ENCODE peak calls at places on chromosomes 1 and 21, in seven cellular contexts. I is foreskin fibroblast, R is bronchial epithelial cell, M is HFF-Myc, X is WTC11, Q is prostate gland, Z is AG04449. P is an unnamed sample.
A peak's percentile ranks its signal among the peaks of the same experiment; 100 is the strongest.

GRCh38 chr21:34775793-34776192 is 107.0 kb downstream of the CLIC6 start:
- DNase-seq in X (no peak), Q (no peak), I (no peak), R (no peak), M (no peak), Z (no peak), P (no peak)

GRCh38 chr1:20472860-20473711 is 12.9 kb downstream of the CAMK2N1 start:
- DNase-seq in I (peak; percentile 47), M (no peak), X (peak; percentile 87), R (peak; percentile 39), Q (no peak), Z (no peak), P (peak; percentile 52)

GRCh38 chr1:246497331-246497915 is 9.7 kb downstream of the SMYD3 start:
- DNase-seq in Z (no peak), I (peak; percentile 34), X (no peak), M (peak; percentile 66), Q (peak; percentile 37), R (peak; percentile 74), P (peak; percentile 26)

GRCh38 chr1:42765832-42766722 is 751 bp downstream of the P3H1 start:
- DNase-seq in R (peak; percentile 64), Z (no peak), X (peak; percentile 47), M (peak; percentile 69), Q (peak; percentile 8), I (peak; percentile 74), P (peak; percentile 46)

GRCh38 chr1:226123591-226124471 is 61.3 kb downstream of the H3-3A start:
- DNase-seq in R (peak; percentile 73), M (no peak), Q (no peak), X (no peak), I (no peak), Z (no peak), P (no peak)

GRCh38 chr1:89896105-89896942 is 75.5 kb downstream of the LRRC8D start:
- DNase-seq in M (no peak), Q (no peak), Z (no peak), I (no peak), X (no peak), R (no peak), P (no peak)

GRCh38 chr1:200897188-200897710 is 2.5 kb downstream of the INAVA start:
- DNase-seq in Q (no peak), X (no peak), I (no peak), R (no peak), Z (no peak), M (no peak), P (no peak)

GRCh38 chr1:18542351-18542750 is 61.6 kb downstream of the KLHDC7A start:
- DNase-seq in I (no peak), R (no peak), Q (no peak), Z (no peak), M (no peak), X (no peak), P (no peak)

GRCh38 chr1:231628207-231628876 is 1.8 kb downstream of the DISC1 start:
- DNase-seq in Q (no peak), M (no peak), I (no peak), R (peak; percentile 72), Z (no peak), X (no peak), P (no peak)

GRCh38 chr1:151165281-151165737 is 393 bp downstream of the LYSMD1 start:
- DNase-seq in X (peak; percentile 77), Z (no peak), M (no peak), Q (peak; percentile 35), I (peak; percentile 57), R (peak; percentile 16), P (peak; percentile 17)

GRCh38 chr1:4627353-4627752 is 27.1 kb upstream of the AJAP1 start:
- DNase-seq in Z (no peak), Q (no peak), I (no peak), X (no peak), R (no peak), M (no peak), P (no peak)
- TF ChIP-seq CTCF in Z (no peak), Q (no peak), I (no peak), X (no peak), R (no peak), M (no peak), P (no peak)

GRCh38 chr1:32886828-32887414 is 630 bp downstream of the HPCA start:
- DNase-seq in R (no peak), M (no peak), Q (no peak), Z (no peak), X (no peak), I (no peak), P (no peak)
- TF ChIP-seq CTCF in R (no peak), M (no peak), Q (no peak), Z (no peak), X (no peak), I (no peak), P (no peak)

GRCh38 chr1:220511785-220512184 is 16.2 kb upstream of the MARK1 start:
- DNase-seq in Z (no peak), R (peak; percentile 57), X (peak; percentile 63), I (no peak), M (no peak), Q (no peak), P (peak; percentile 30)
- TF ChIP-seq CTCF in Z (no peak), R (peak; percentile 43), X (peak; percentile 35), I (no peak), M (no peak), Q (no peak), P (peak; percentile 31)

GRCh38 chr1:195799016-195799415 is 809.2 kb downstream of the KCNT2 start:
- DNase-seq in X (no peak), R (no peak), Q (no peak), I (no peak), M (no peak), Z (no peak), P (no peak)

GRCh38 chr1:195806060-195806459 is 802.2 kb downstream of the KCNT2 start:
- DNase-seq in I (no peak), X (no peak), Z (no peak), M (no peak), Q (no peak), R (no peak), P (no peak)

DNA sequence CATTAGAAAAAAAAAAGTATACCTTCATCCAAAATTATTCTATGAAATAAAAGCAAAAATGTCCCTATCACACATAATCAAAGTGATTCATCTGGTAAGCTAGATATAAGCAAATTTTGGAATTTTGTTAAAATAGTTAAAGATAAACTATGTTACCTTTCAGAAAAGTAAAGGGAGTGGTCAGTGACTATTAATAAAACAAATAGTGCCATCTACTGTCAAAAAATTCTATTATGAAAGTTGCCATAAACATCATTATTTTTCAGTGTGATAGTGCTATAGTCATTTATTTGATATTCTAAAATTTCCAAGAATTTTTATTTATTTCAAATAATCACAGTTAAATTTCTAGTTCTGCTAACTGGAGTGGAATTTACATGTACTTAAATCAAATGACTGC is 803.7 kb downstream of the KCNT2 start:
- DNase-seq in X (no peak), Q (no peak), M (no peak), I (no peak), R (peak; percentile 9), Z (no peak), P (no peak)
- TF ChIP-seq CTCF in X (no peak), Q (no peak), M (no peak), I (no peak), R (no peak), Z (no peak), P (no peak)

GRCh38 chr1:62126595-62127290 is 67.9 kb upstream of the L1TD1 start:
- DNase-seq in M (no peak), I (no peak), R (no peak), X (no peak), Z (no peak), Q (no peak), P (no peak)

GRCh38 chr1:62128765-62129164 is 65.9 kb upstream of the L1TD1 start:
- DNase-seq in M (no peak), Z (no peak), Q (no peak), X (no peak), I (no peak), R (no peak), P (no peak)

GRCh38 chr1:62131093-62131725 is 63.4 kb upstream of the L1TD1 start:
- DNase-seq in M (peak; percentile 33), Q (no peak), R (peak; percentile 47), I (peak; percentile 40), X (peak; percentile 64), Z (no peak), P (peak; percentile 61)
- TF ChIP-seq CTCF in M (peak; percentile 97), Q (peak; percentile 38), R (peak; percentile 70), I (peak; percentile 98), X (peak; percentile 46), Z (peak; percentile 91), P (peak; percentile 71)

GRCh38 chr1:46619656-46620055 is 3.0 kb upstream of the MOB3C start:
- DNase-seq in Z (no peak), M (no peak), X (no peak), I (no peak), Q (no peak), R (no peak), P (no peak)

GRCh38 chr1:46618746-46619415 is 2.3 kb upstream of the MOB3C start:
- DNase-seq in M (no peak), R (no peak), Z (no peak), X (no peak), Q (no peak), I (no peak), P (no peak)

GRCh38 chr1:46621930-46622329 is 5.3 kb upstream of the MOB3C start:
- DNase-seq in R (no peak), Q (no peak), I (peak; percentile 45), Z (no peak), M (no peak), X (no peak), P (no peak)

GRCh38 chr1:46623733-46624695 is 7.4 kb upstream of the MOB3C start:
- DNase-seq in X (no peak), R (no peak), M (no peak), Z (no peak), Q (no peak), I (no peak), P (no peak)

DNA sequence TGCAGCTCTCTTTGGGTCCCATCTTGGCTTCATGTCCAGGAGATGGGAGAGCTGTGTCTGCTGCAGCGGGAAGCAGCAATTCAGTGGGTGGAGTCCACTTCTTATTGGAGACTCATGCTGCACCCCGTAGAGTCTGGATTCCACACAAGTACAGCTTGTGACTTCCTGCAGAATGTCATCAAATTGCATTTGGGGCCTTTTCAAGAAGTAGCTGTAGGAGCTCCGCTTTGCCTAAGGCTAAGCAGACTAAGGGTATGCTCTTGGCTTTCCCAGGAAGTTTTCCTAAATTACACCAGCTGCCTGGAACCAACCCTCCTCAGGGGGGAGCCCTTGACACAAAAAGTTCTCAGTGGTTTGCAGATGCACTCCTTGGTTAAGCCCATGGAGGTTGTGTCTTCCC is 5.7 kb upstream of the MOB3C start:
- DNase-seq in Q (no peak), I (peak; percentile 66), R (peak; percentile 48), X (peak; percentile 59), Z (no peak), M (no peak), P (peak; percentile 49)
- TF ChIP-seq CTCF in Q (peak; percentile 30), I (peak; percentile 65), R (peak; percentile 77), X (peak; percentile 23), Z (peak; percentile 47), M (peak; percentile 62), P (peak; percentile 42)

GRCh38 chr1:203351037-203351625 is at the start of gene FMOD:
- DNase-seq in Z (no peak), M (no peak), X (peak; percentile 49), I (no peak), Q (peak; percentile 55), R (peak; percentile 37), P (no peak)
- TF ChIP-seq CTCF in Z (no peak), M (no peak), X (no peak), I (peak; percentile 15), Q (no peak), R (peak; percentile 14), P (no peak)

P was measured in endothelial cell.